ENCODE peak calls at places on chromosomes 1 and 21, in five cellular contexts. T, C, U, M and G are unnamed samples.
A peak's percentile ranks its signal among the peaks of the same experiment; 100 is the strongest.

GRCh38 chr1:115827452-115827851 is 13.5 kb downstream of the NHLH2 start:
- DNase-seq in T (no peak), C (no peak), U (no peak), M (no peak), G (no peak)

GRCh38 chr1:109762821-109763645 is 690 bp downstream of the EPS8L3 start:
- DNase-seq in T (peak; percentile 15), C (no peak), U (no peak), M (peak; percentile 81), G (peak; percentile 54)

GRCh38 chr1:213761845-213762407 is 225.8 kb upstream of the PROX1 start:
- DNase-seq in T (no peak), C (no peak), U (no peak), M (no peak), G (no peak)

GRCh38 chr1:36664564-36665287 is 182.0 kb upstream of the CSF3R start:
- DNase-seq in T (no peak), C (no peak), U (no peak), M (no peak), G (no peak)

GRCh38 chr21:35352066-35352770 is 303.1 kb upstream of the RUNX1 start:
- DNase-seq in T (no peak), C (peak; percentile 65), U (no peak), M (no peak), G (no peak)

GRCh38 chr1:65952692-65953091 is 160.0 kb downstream of the PDE4B start:
- DNase-seq in T (no peak), C (no peak), U (no peak), M (no peak), G (no peak)

GRCh38 chr1:225735252-225736149 is 42.1 kb upstream of the SRP9 start:
- DNase-seq in T (peak; percentile 81), C (peak; percentile 96), U (peak; percentile 81), M (peak; percentile 91), G (peak; percentile 84)

GRCh38 chr1:154170547-154171221 is 15.8 kb upstream of the NUP210L start:
- DNase-seq in T (no peak), C (no peak), U (no peak), M (no peak), G (no peak)

GRCh38 chr1:230368871-230369270 is 57.3 kb downstream of the PGBD5 start:
- DNase-seq in T (no peak), C (no peak), U (no peak), M (no peak), G (no peak)

GRCh38 chr1:201443747-201444146 is 22.2 kb upstream of the TNNI1 start:
- DNase-seq in T (no peak), C (no peak), U (no peak), M (no peak), G (no peak)

GRCh38 chr1:21666572-21667320 is 2.4 kb downstream of the RAP1GAP start:
- DNase-seq in T (no peak), C (no peak), U (no peak), M (no peak), G (peak; percentile 45)

GRCh38 chr1:47624531-47624930 is 186.7 kb downstream of the FOXD2 start:
- DNase-seq in T (no peak), C (peak; percentile 33), U (peak; percentile 13), M (no peak), G (no peak)

GRCh38 chr21:45443595-45444181 is 38.7 kb downstream of the COL18A1 start:
- DNase-seq in T (peak; percentile 21), C (no peak), U (no peak), M (no peak), G (no peak)

GRCh38 chr1:58815069-58815679 is 31.3 kb upstream of the JUN start:
- DNase-seq in T (peak; percentile 89), C (peak; percentile 96), U (peak; percentile 69), M (peak; percentile 82), G (peak; percentile 93)

GRCh38 chr21:29217818-29218252 is 80.9 kb upstream of the BACH1 start:
- DNase-seq in T (no peak), C (no peak), U (no peak), M (peak; percentile 50), G (no peak)

GRCh38 chr1:10161541-10162290 is 48.7 kb upstream of the KIF1B start:
- DNase-seq in T (peak; percentile 58), C (no peak), U (no peak), M (no peak), G (peak; percentile 88)

GRCh38 chr1:41488599-41488905 is 4.1 kb upstream of the EDN2 start:
- DNase-seq in T (no peak), C (no peak), U (no peak), M (no peak), G (no peak)

GRCh38 chr1:36095760-36096405 is 7.2 kb downstream of the ADPRS start:
- DNase-seq in T (no peak), C (no peak), U (no peak), M (no peak), G (no peak)

GRCh38 chr1:219340796-219341195 is 167.1 kb downstream of the LYPLAL1 start:
- DNase-seq in T (no peak), C (no peak), U (no peak), M (no peak), G (no peak)

GRCh38 chr1:171984262-171984661 is 143.0 kb downstream of the DNM3 start:
- DNase-seq in T (no peak), C (no peak), U (no peak), M (no peak), G (no peak)

GRCh38 chr1:14987829-14988603 is 165.5 kb upstream of the TMEM51 start:
- DNase-seq in T (peak; percentile 43), C (no peak), U (no peak), M (no peak), G (peak; percentile 75)

GRCh38 chr1:211928222-211928856 is 97.8 kb upstream of the LPGAT1 start:
- DNase-seq in T (no peak), C (no peak), U (no peak), M (no peak), G (no peak)

GRCh38 chr1:88891318-88892145 is at the start of gene GTF2B:
- DNase-seq in T (peak; percentile 93), C (peak; percentile 84), U (peak; percentile 95), M (peak; percentile 76), G (peak; percentile 97)

GRCh38 chr1:3125546-3126368 is 56.8 kb downstream of the PRDM16 start:
- DNase-seq in T (no peak), C (no peak), U (no peak), M (no peak), G (no peak)

GRCh38 chr1:36161656-36162531 is 5.9 kb downstream of the MAP7D1 start:
- DNase-seq in T (peak; percentile 37), C (peak; percentile 37), U (no peak), M (peak; percentile 20), G (no peak)

GRCh38 chr1:236103059-236103458 is 38.2 kb upstream of the NID1 start:
- DNase-seq in T (no peak), C (no peak), U (no peak), M (no peak), G (no peak)

GRCh38 chr21:45877821-45878469 is 103.6 kb upstream of the COL6A1 start:
- DNase-seq in T (peak; percentile 9), C (no peak), U (no peak), M (peak; percentile 52), G (no peak)

GRCh38 chr1:235367000-235367908 is at the start of gene TBCE:
- DNase-seq in T (peak; percentile 98), C (peak; percentile 96), U (peak; percentile 95), M (peak; percentile 97), G (peak; percentile 98)

GRCh38 chr1:203300441-203301330 is 4.6 kb upstream of the BTG2 start:
- DNase-seq in T (no peak), C (no peak), U (no peak), M (no peak), G (no peak)

GRCh38 chr1:222171005-222171404 is 376.9 kb downstream of the HHIPL2 start:
- DNase-seq in T (no peak), C (peak; percentile 29), U (no peak), M (peak; percentile 15), G (no peak)

GRCh38 chr1:200783926-200784325 is 45.2 kb downstream of the CAMSAP2 start:
- DNase-seq in T (no peak), C (no peak), U (no peak), M (no peak), G (no peak)

GRCh38 chr1:54118704-54119103 is 34.1 kb downstream of the CDCP2 start:
- DNase-seq in T (no peak), C (peak; percentile 24), U (no peak), M (peak; percentile 95), G (no peak)